ENCODE peak calls at places on chromosome 4, in seven cellular contexts. Y, N, A, X, M, L and C are unnamed samples.

GRCh38 chr4:187302456-187302855 is 578.8 kb upstream of the FAT1 start:
- DNase-seq in N (no peak), A (no peak), M (no peak), Y (no peak), L (no peak), X (peak), C (no peak)

GRCh38 chr4:173218411-173219125 is 50.0 kb downstream of the GALNT7 start:
- DNase-seq in N (no peak), A (no peak), L (no peak), X (peak), M (no peak), Y (no peak), C (no peak)

GRCh38 chr4:76546282-76547166 is 111.5 kb downstream of the SHROOM3 start:
- DNase-seq in M (peak), A (no peak), N (no peak), Y (no peak), L (no peak), X (peak), C (no peak)

GRCh38 chr4:80138556-80139538 is 58.5 kb upstream of the PRDM8 start:
- DNase-seq in X (peak), Y (peak), N (no peak), A (no peak), M (no peak), L (no peak), C (no peak)

GRCh38 chr4:139857021-139857420 is 191.4 kb downstream of the MGST2 start:
- DNase-seq in Y (no peak), L (peak), N (no peak), A (no peak), X (no peak), M (no peak), C (no peak)

GRCh38 chr4:80180743-80181142 is 16.6 kb upstream of the PRDM8 start:
- DNase-seq in X (no peak), N (no peak), A (no peak), M (no peak), Y (no peak), L (no peak), C (no peak)

GRCh38 chr4:47101453-47101852 is 70.1 kb downstream of the GABRB1 start:
- DNase-seq in A (no peak), L (no peak), M (no peak), X (no peak), N (no peak), Y (no peak), C (no peak)

GRCh38 chr4:165872443-165873297 is at the start of gene TLL1:
- DNase-seq in N (no peak), Y (no peak), L (peak), X (no peak), A (no peak), M (no peak), C (no peak)

GRCh38 chr4:108055787-108056186 is 66.1 kb downstream of the HADH start:
- DNase-seq in N (no peak), Y (no peak), A (no peak), X (no peak), M (no peak), L (no peak), C (no peak)

GRCh38 chr4:143482753-143483362 is 30.6 kb upstream of the SMARCA5 start:
- DNase-seq in A (no peak), X (peak), Y (peak), M (no peak), L (peak), N (no peak), C (peak)

GRCh38 chr4:122450847-122451246 is 5.7 kb downstream of the IL2 start:
- DNase-seq in M (no peak), N (no peak), X (no peak), L (no peak), A (no peak), Y (no peak), C (no peak)

GRCh38 chr4:52142816-52143215 is 91.7 kb downstream of the SPATA18 start:
- DNase-seq in A (no peak), Y (no peak), M (no peak), X (no peak), L (no peak), N (no peak), C (no peak)

GRCh38 chr4:137705171-137705783 is 173.0 kb upstream of the PCDH18 start:
- DNase-seq in M (no peak), A (no peak), N (no peak), X (peak), L (no peak), Y (no peak), C (no peak)

GRCh38 chr4:100246697-100247096 is 56.4 kb upstream of the DDIT4L start:
- DNase-seq in A (no peak), X (no peak), M (no peak), L (no peak), N (no peak), Y (no peak), C (no peak)

GRCh38 chr4:186566068-186566467 is 10.7 kb upstream of the MTNR1A start:
- DNase-seq in Y (no peak), M (no peak), A (no peak), N (no peak), X (no peak), L (no peak), C (no peak)

GRCh38 chr4:100581337-100581736 is 63.5 kb upstream of the EMCN start:
- DNase-seq in Y (peak), L (no peak), X (no peak), N (no peak), A (no peak), M (no peak), C (no peak)

GRCh38 chr4:121168865-121169281 is 4.8 kb upstream of the TNIP3 start:
- DNase-seq in A (no peak), X (no peak), N (no peak), Y (no peak), M (no peak), L (no peak), C (no peak)

GRCh38 chr4:95102391-95102790 is 344.6 kb downstream of the BMPR1B start:
- DNase-seq in Y (no peak), M (no peak), A (no peak), X (no peak), N (no peak), L (no peak), C (no peak)

DNA sequence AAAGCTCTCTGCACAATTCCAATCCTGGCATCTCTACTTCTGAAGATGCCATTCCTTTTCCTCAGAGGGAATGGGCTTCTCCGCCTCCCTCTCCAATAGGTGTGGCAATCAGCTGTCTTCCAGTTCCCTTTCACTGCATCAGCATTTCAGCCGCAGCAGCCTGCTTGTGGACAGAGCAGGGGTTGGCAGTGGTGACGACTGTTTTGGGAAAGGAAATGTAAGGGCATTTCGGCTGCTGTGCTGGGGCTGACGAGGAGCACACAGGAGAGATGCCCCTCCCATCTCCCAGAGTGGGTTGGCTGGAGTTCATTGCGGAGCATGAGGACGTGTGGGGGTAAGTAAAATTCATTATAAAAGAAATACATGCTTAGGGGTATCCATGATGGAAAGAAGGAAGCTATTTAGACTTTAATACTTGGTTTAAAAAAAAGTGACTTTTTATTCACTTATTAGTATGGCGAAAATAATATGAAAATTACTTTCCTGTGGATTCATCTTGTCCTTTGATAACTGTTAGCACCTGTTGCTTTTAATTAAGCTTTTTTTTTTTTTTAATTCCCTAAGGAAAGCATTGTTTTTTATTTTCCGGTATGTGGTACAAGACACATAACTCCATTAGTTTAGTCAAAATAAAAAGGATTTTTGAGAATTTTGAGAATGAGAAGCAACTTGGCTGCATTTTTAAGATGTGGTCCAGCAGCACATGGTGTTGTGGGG is at the start of gene LIMCH1:
- DNase-seq in Y (no peak), X (peak), A (peak), N (no peak), M (peak), L (no peak), C (peak)
- H3K4me3 ChIP-seq in Y (no peak), X (peak), A (peak), N (peak), M (peak), L (no peak), C (peak)

GRCh38 chr4:16508968-16509367 is 282.7 kb upstream of the TAPT1 start:
- DNase-seq in L (no peak), M (no peak), X (no peak), A (no peak), N (no peak), Y (no peak), C (no peak)

GRCh38 chr4:16505726-16506125 is 279.5 kb upstream of the TAPT1 start:
- DNase-seq in X (no peak), M (peak), A (no peak), N (no peak), Y (no peak), L (peak), C (no peak)
- TF ChIP-seq CTCF in X (peak), M (peak), A (peak), N (peak), Y (peak), L (peak), C (peak)

GRCh38 chr4:147734496-147734895 is 2.6 kb downstream of the ARHGAP10 start:
- DNase-seq in M (no peak), L (no peak), X (no peak), N (no peak), Y (no peak), A (no peak), C (no peak)
- H3K4me3 ChIP-seq in M (peak), L (peak), X (no peak), N (no peak), Y (peak), A (peak), C (no peak)

GRCh38 chr4:38686682-38687081 is 22.7 kb downstream of the KLF3 start:
- DNase-seq in X (no peak), M (no peak), L (peak), N (no peak), A (no peak), Y (no peak), C (no peak)
- TF ChIP-seq CTCF in X (no peak), M (no peak), L (no peak), N (no peak), A (no peak), Y (no peak), C (no peak)

DNA sequence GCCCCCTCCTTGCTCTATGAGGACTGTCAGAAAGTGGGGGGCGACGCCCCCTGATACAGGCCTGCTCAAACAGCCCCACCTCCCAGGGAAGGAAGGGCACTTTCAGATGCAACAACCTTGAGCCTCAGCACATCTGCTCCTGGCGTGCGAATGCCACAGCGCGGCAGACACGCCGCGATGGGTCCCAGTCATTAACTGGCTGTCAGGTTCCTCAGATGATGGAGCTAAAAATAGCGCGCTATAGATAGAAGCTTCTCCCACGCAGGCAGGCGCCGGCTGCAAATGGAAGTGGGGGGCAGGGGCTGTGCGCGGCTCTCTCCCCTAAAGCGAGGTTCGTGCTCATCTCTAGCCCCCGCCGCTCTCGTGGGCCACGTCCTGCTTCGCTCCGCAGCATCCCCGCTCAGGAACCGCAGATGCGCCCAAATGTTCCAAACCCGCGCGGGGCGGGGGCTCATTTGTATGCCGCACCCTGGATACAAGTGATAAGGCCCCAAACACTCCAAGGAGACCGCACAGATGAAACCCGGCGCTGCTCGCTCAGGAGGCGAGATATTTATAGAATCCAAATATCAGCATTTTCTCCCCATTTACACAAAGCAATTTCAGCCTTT is 57.7 kb upstream of the LGI2 start:
- DNase-seq in X (no peak), A (peak), M (no peak), N (peak), Y (peak), L (peak), C (peak)
- H3K4me3 ChIP-seq in X (peak), A (peak), M (no peak), N (peak), Y (peak), L (peak), C (peak)

DNA sequence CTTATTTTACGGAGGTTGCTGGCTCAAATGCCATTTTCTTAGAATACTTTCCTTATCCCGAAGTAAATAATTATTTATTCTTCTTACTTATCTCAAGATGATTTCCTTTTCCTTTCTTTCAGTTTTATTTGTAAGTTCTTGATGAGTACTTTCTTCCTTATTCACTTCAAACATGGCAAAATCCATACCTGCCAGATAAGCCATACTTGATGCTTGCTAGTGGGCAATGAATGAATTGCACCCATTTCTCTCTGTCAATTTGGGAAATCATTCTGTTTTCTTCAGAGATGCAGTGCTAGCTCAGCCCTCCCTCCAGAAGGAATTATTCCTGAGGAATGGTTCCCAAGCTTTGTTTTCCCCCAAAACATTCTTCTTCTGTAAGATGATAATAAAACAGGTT is 598.3 kb downstream of the SPRY1 start:
- DNase-seq in M (no peak), Y (no peak), X (no peak), L (no peak), A (no peak), N (no peak), C (no peak)
- TF ChIP-seq CTCF in M (no peak), Y (peak), X (no peak), L (peak), A (peak), N (no peak), C (no peak)

GRCh38 chr4:41715155-41715554 is 33.4 kb downstream of the PHOX2B start:
- DNase-seq in Y (no peak), L (no peak), A (no peak), M (no peak), N (no peak), X (no peak), C (no peak)
- H3K4me3 ChIP-seq in Y (no peak), L (no peak), A (no peak), M (no peak), N (no peak), X (no peak), C (no peak)

GRCh38 chr4:89344571-89344970 is 37.0 kb upstream of the GPRIN3 start:
- DNase-seq in Y (no peak), M (no peak), L (no peak), A (no peak), X (no peak), N (no peak), C (no peak)
- TF ChIP-seq CTCF in Y (no peak), M (no peak), L (no peak), A (no peak), X (no peak), N (no peak), C (no peak)

DNA sequence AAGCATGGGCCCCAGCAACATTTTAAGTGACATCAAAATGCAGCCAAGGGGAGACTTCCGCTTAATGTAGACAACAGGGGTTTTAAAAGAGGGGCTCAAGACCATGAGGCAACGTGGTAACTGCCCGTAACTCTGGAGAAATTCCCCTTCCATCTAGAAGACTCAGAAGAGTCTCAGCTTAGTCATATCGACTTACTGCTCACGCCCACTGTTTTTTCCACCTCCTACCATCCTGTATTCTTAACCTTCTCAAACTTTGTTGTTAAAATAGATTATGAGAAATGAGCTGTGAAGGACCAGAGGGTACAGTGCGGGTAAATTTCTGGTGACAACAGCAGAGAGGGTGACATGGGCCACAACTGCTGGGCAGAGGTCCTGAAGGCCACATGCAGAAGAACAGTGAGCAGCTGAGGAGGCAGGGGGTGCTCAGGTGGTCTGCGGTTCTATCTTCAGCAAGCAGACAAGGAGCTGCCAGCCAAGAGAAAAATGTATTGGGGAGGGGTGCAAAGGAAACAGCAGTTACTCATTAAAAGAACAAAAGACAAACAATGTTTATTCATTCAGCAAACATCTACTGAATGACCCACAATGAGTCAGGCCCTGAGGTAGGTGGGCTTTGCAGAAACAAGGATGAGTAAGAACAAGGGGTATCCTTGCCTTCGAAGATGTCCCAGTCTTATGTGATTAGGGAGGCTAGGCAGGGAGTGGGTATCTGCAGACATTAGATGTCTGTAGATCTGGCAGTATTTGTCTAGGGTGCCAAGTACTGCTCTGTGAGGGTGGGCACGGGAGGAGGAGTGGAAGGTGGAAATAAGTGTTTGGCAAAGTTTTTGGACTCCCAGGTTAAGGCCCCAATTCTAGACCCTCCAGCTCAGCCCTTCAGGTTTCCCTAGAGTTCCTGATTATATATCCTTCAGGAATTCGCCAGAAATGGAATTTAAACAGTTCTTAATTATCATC is 175.3 kb downstream of the TSPAN5 start:
- DNase-seq in X (no peak), M (no peak), N (no peak), A (no peak), L (no peak), Y (no peak), C (no peak)
- H3K4me3 ChIP-seq in X (no peak), M (no peak), N (no peak), A (no peak), L (no peak), Y (no peak), C (no peak)

GRCh38 chr4:6044805-6045204 is 26.6 kb upstream of the C4orf50 start:
- DNase-seq in N (no peak), A (no peak), M (no peak), Y (no peak), X (no peak), L (peak), C (no peak)
- TF ChIP-seq CTCF in N (no peak), A (no peak), M (no peak), Y (no peak), X (no peak), L (no peak), C (no peak)